ENCODE peak calls at places on chromosome 16, in eight cellular contexts. C, Z, J, S, H, I, T and W are unnamed samples.
A peak's percentile ranks its signal among the peaks of the same experiment; 100 is the strongest.

GRCh38 chr16:12087901-12088364 is 111.4 kb downstream of the SNX29 start:
- DNase-seq in I (no peak), S (no peak), Z (peak; percentile 20), H (no peak), J (peak; percentile 18), T (no peak), C (no peak), W (no peak)

GRCh38 chr16:27690604-27691003 is 140.7 kb downstream of the KATNIP start:
- DNase-seq in Z (peak; percentile 41), C (no peak), S (peak; percentile 12), T (peak; percentile 23), H (no peak), I (peak; percentile 36), J (peak; percentile 46), W (peak; percentile 20)

GRCh38 chr16:10256855-10257641 is 74.8 kb upstream of the GRIN2A start:
- DNase-seq in S (peak; percentile 8), I (peak; percentile 33), H (peak; percentile 2), Z (peak; percentile 53), C (peak; percentile 7), J (peak; percentile 35), T (peak; percentile 7), W (no peak)

GRCh38 chr16:11566398-11566797 is 20.3 kb downstream of the LITAF start:
- DNase-seq in T (no peak), H (no peak), Z (no peak), S (no peak), C (no peak), I (no peak), J (no peak), W (no peak)

GRCh38 chr16:57348361-57348760 is 10.2 kb upstream of the CCL22 start:
- DNase-seq in H (no peak), S (no peak), J (no peak), Z (no peak), T (no peak), C (no peak), I (no peak), W (no peak)

GRCh38 chr16:81478876-81479496 is 34.4 kb downstream of the CMIP start:
- DNase-seq in J (no peak), Z (no peak), S (no peak), I (peak; percentile 65), H (no peak), C (no peak), T (no peak), W (no peak)

GRCh38 chr16:84925092-84925772 is 86.1 kb downstream of the ZDHHC7 start:
- DNase-seq in J (peak; percentile 52), C (peak; percentile 30), T (peak; percentile 15), I (peak; percentile 72), S (peak; percentile 41), H (no peak), Z (peak; percentile 77), W (no peak)

GRCh38 chr16:19071811-19072777 is 4.7 kb downstream of the COQ7 start:
- DNase-seq in I (peak; percentile 76), C (peak; percentile 6), S (peak; percentile 65), Z (peak; percentile 74), T (peak; percentile 54), J (peak; percentile 74), H (peak; percentile 21), W (no peak)